ENCODE peak calls at places on chromosomes 6 and 20, in ten cellular contexts. One of them, this sample, is unnamed.

GRCh38 chr6:49479308-49480004 is 16.3 kb downstream of the CENPQ start:
- DNase-seq in esophagus squamous epithelium: no peak
- DNase-seq in thoracic aorta: no peak
- DNase-seq in pancreas: no peak
- DNase-seq in mesendoderm: no peak
- DNase-seq in adrenal gland: no peak
- DNase-seq in upper lobe of left lung: no peak
- DNase-seq in aorta: no peak
- DNase-seq in tibial artery: no peak
- DNase-seq in small intestine: peak; percentile 85
- DNase-seq in this sample: no peak

GRCh38 chr6:133114973-133115372 is 126.2 kb upstream of the EYA4 start:
- DNase-seq in thoracic aorta: no peak
- DNase-seq in esophagus squamous epithelium: no peak
- DNase-seq in adrenal gland: no peak
- DNase-seq in aorta: no peak
- DNase-seq in upper lobe of left lung: no peak
- DNase-seq in tibial artery: no peak
- DNase-seq in pancreas: no peak
- DNase-seq in small intestine: no peak
- DNase-seq in mesendoderm: no peak
- DNase-seq in this sample: no peak

GRCh38 chr20:42082611-42083010 is 464.4 kb upstream of the CHD6 start:
- DNase-seq in mesendoderm: no peak
- DNase-seq in aorta: peak; percentile 52
- DNase-seq in pancreas: no peak
- DNase-seq in adrenal gland: peak; percentile 79
- DNase-seq in thoracic aorta: no peak
- DNase-seq in esophagus squamous epithelium: no peak
- DNase-seq in upper lobe of left lung: no peak
- DNase-seq in small intestine: peak; percentile 16
- DNase-seq in tibial artery: peak; percentile 55
- DNase-seq in this sample: peak; percentile 87

GRCh38 chr6:152161501-152161900 is 354.0 kb downstream of the ESR1 start:
- DNase-seq in aorta: no peak
- DNase-seq in esophagus squamous epithelium: no peak
- DNase-seq in small intestine: no peak
- DNase-seq in thoracic aorta: no peak
- DNase-seq in adrenal gland: no peak
- DNase-seq in tibial artery: no peak
- DNase-seq in mesendoderm: peak; percentile 59
- DNase-seq in pancreas: no peak
- DNase-seq in upper lobe of left lung: no peak
- DNase-seq in this sample: no peak

GRCh38 chr6:77561768-77562314 is 91.0 kb upstream of the MEI4 start:
- DNase-seq in pancreas: no peak
- DNase-seq in small intestine: no peak
- DNase-seq in upper lobe of left lung: no peak
- DNase-seq in mesendoderm: no peak
- DNase-seq in aorta: no peak
- DNase-seq in thoracic aorta: no peak
- DNase-seq in adrenal gland: no peak
- DNase-seq in esophagus squamous epithelium: no peak
- DNase-seq in tibial artery: no peak
- DNase-seq in this sample: no peak

GRCh38 chr20:25147716-25148115 is 47.8 kb upstream of the ENTPD6 start:
- DNase-seq in adrenal gland: no peak
- DNase-seq in aorta: no peak
- DNase-seq in tibial artery: no peak
- DNase-seq in mesendoderm: no peak
- DNase-seq in pancreas: no peak
- DNase-seq in small intestine: no peak
- DNase-seq in thoracic aorta: no peak
- DNase-seq in esophagus squamous epithelium: no peak
- DNase-seq in upper lobe of left lung: peak; percentile 50
- DNase-seq in this sample: no peak

GRCh38 chr6:26613201-26613600 is 16.4 kb downstream of the ABT1 start:
- DNase-seq in esophagus squamous epithelium: no peak
- DNase-seq in thoracic aorta: no peak
- DNase-seq in mesendoderm: peak; percentile 5
- DNase-seq in adrenal gland: no peak
- DNase-seq in upper lobe of left lung: peak; percentile 49
- DNase-seq in aorta: no peak
- DNase-seq in small intestine: no peak
- DNase-seq in pancreas: peak; percentile 54
- DNase-seq in tibial artery: no peak
- DNase-seq in this sample: no peak

GRCh38 chr6:127117979-127118504 is 429 bp upstream of the RSPO3 start:
- DNase-seq in mesendoderm: no peak
- DNase-seq in aorta: no peak
- DNase-seq in adrenal gland: no peak
- DNase-seq in pancreas: peak; percentile 44
- DNase-seq in esophagus squamous epithelium: no peak
- DNase-seq in small intestine: no peak
- DNase-seq in thoracic aorta: no peak
- DNase-seq in upper lobe of left lung: peak; percentile 72
- DNase-seq in tibial artery: no peak
- DNase-seq in this sample: no peak

GRCh38 chr6:105484238-105485161 is 81.6 kb upstream of the PREP start:
- DNase-seq in small intestine: peak; percentile 68
- DNase-seq in thoracic aorta: no peak
- DNase-seq in tibial artery: no peak
- DNase-seq in upper lobe of left lung: no peak
- DNase-seq in pancreas: no peak
- DNase-seq in esophagus squamous epithelium: no peak
- DNase-seq in aorta: no peak
- DNase-seq in mesendoderm: peak; percentile 70
- DNase-seq in adrenal gland: no peak
- DNase-seq in this sample: no peak

GRCh38 chr6:56865081-56865875 is 89.6 kb upstream of the BEND6 start:
- DNase-seq in esophagus squamous epithelium: no peak
- DNase-seq in small intestine: no peak
- DNase-seq in mesendoderm: no peak
- DNase-seq in pancreas: no peak
- DNase-seq in tibial artery: no peak
- DNase-seq in upper lobe of left lung: no peak
- DNase-seq in thoracic aorta: no peak
- DNase-seq in aorta: no peak
- DNase-seq in adrenal gland: no peak
- DNase-seq in this sample: no peak

GRCh38 chr6:56869346-56869745 is 85.6 kb upstream of the BEND6 start:
- DNase-seq in adrenal gland: no peak
- DNase-seq in upper lobe of left lung: no peak
- DNase-seq in tibial artery: no peak
- DNase-seq in esophagus squamous epithelium: no peak
- DNase-seq in thoracic aorta: no peak
- DNase-seq in mesendoderm: no peak
- DNase-seq in aorta: no peak
- DNase-seq in pancreas: no peak
- DNase-seq in small intestine: no peak
- DNase-seq in this sample: no peak

GRCh38 chr6:56868687-56869086 is 86.2 kb upstream of the BEND6 start:
- DNase-seq in upper lobe of left lung: no peak
- DNase-seq in adrenal gland: no peak
- DNase-seq in esophagus squamous epithelium: no peak
- DNase-seq in tibial artery: no peak
- DNase-seq in mesendoderm: peak; percentile 27
- DNase-seq in pancreas: no peak
- DNase-seq in aorta: no peak
- DNase-seq in thoracic aorta: no peak
- DNase-seq in small intestine: no peak
- DNase-seq in this sample: no peak

GRCh38 chr6:56864171-56864616 is 90.7 kb upstream of the BEND6 start:
- DNase-seq in upper lobe of left lung: no peak
- DNase-seq in aorta: no peak
- DNase-seq in small intestine: peak; percentile 30
- DNase-seq in tibial artery: no peak
- DNase-seq in thoracic aorta: no peak
- DNase-seq in adrenal gland: no peak
- DNase-seq in esophagus squamous epithelium: no peak
- DNase-seq in mesendoderm: no peak
- DNase-seq in pancreas: no peak
- DNase-seq in this sample: no peak

DNA sequence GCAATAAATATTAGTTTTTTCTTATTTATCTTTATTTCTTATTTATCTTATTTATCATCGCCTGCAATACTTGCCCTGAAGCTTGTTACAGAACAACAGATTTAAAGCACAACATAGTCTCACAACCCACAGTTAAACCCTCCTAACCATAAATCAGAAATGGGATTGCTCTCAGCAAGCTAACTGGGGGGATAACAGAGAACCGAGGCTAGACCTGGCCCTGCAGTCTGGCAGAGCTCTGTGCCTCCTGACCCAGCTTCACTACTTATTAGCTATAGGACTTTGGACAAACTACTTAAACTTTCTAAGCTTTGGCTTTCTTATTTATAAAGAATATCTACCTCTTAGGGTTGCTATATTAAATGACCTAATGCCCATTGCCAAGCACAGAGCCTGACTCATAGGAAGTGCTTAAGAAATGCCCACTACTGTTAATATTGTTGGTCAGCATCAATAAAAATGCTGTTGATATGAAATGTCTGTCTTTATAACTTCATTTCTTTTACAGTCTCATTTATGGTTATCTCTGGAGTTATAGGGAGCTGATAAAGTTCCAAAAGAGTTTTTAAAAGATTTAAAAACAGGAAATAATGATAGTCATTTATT is 87.9 kb upstream of the BEND6 start:
- DNase-seq in upper lobe of left lung: no peak
- DNase-seq in pancreas: no peak
- DNase-seq in tibial artery: no peak
- DNase-seq in esophagus squamous epithelium: no peak
- DNase-seq in aorta: no peak
- DNase-seq in thoracic aorta: no peak
- DNase-seq in adrenal gland: no peak
- DNase-seq in small intestine: no peak
- DNase-seq in mesendoderm: no peak
- DNase-seq in this sample: no peak
- H3K4me1 ChIP-seq in upper lobe of left lung: no peaks in the 10 kb centered on the region
- H3K4me1 ChIP-seq in pancreas: no peaks in the 10 kb centered on the region
- H3K4me1 ChIP-seq in tibial artery: peaks cover 8% of the 10 kb centered on the region
- H3K4me1 ChIP-seq in esophagus squamous epithelium: no peaks in the 10 kb centered on the region
- H3K4me1 ChIP-seq in aorta: no peaks in the 10 kb centered on the region
- H3K4me1 ChIP-seq in thoracic aorta: peaks cover 7% of the 10 kb centered on the region
- H3K4me1 ChIP-seq in adrenal gland: peaks cover 13% of the 10 kb centered on the region
- H3K4me1 ChIP-seq in small intestine: no peaks in the 10 kb centered on the region
- H3K4me1 ChIP-seq in mesendoderm: no peaks in the 10 kb centered on the region
- H3K4me1 ChIP-seq in this sample: peaks cover 7% of the 10 kb centered on the region

GRCh38 chr6:149488815-149489214 is 4.0 kb upstream of the ZC3H12D start:
- DNase-seq in small intestine: no peak
- DNase-seq in upper lobe of left lung: no peak
- DNase-seq in thoracic aorta: no peak
- DNase-seq in adrenal gland: no peak
- DNase-seq in tibial artery: no peak
- DNase-seq in aorta: no peak
- DNase-seq in esophagus squamous epithelium: no peak
- DNase-seq in mesendoderm: no peak
- DNase-seq in pancreas: no peak
- DNase-seq in this sample: no peak
- H3K4me1 ChIP-seq in small intestine: peaks cover 2% of the 10 kb centered on the region
- H3K4me1 ChIP-seq in upper lobe of left lung: peaks cover 19% of the 10 kb centered on the region
- H3K4me1 ChIP-seq in thoracic aorta: no peaks in the 10 kb centered on the region
- H3K4me1 ChIP-seq in adrenal gland: no peaks in the 10 kb centered on the region
- H3K4me1 ChIP-seq in tibial artery: no peaks in the 10 kb centered on the region
- H3K4me1 ChIP-seq in aorta: no peaks in the 10 kb centered on the region
- H3K4me1 ChIP-seq in esophagus squamous epithelium: peaks cover 14% of the 10 kb centered on the region
- H3K4me1 ChIP-seq in mesendoderm: peaks cover 5% of the 10 kb centered on the region
- H3K4me1 ChIP-seq in pancreas: no peaks in the 10 kb centered on the region
- H3K4me1 ChIP-seq in this sample: peaks cover 19% of the 10 kb centered on the region

DNA sequence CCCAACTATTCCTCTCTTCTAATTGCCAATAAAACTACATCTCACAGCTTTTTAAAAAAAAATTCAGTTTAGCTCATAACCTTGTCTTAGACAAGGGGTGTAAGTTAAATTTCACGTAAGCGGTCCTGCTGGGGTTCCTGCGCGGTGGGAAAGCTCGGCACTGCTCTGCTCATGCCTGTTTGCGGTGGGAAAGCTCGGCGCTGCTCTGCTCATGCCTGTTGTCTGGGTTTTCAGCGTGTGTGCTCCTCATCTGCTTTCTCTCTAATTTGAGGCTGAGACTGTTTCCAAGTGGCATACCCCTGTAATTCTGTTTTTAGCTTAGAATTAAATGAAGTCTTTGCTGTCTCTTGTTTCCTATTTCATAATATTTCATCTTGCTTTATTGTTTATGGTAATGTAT is 18.6 kb downstream of the ARID1B start:
- DNase-seq in tibial artery: no peak
- DNase-seq in small intestine: no peak
- DNase-seq in upper lobe of left lung: peak; percentile 17
- DNase-seq in thoracic aorta: no peak
- DNase-seq in esophagus squamous epithelium: no peak
- DNase-seq in pancreas: no peak
- DNase-seq in mesendoderm: no peak
- DNase-seq in aorta: no peak
- DNase-seq in adrenal gland: no peak
- DNase-seq in this sample: no peak
- H3K4me1 ChIP-seq in tibial artery: peaks cover 68% of the 10 kb centered on the region
- H3K4me1 ChIP-seq in small intestine: peaks cover 2% of the 10 kb centered on the region
- H3K4me1 ChIP-seq in upper lobe of left lung: peaks cover 25% of the 10 kb centered on the region
- H3K4me1 ChIP-seq in thoracic aorta: peaks cover 15% of the 10 kb centered on the region
- H3K4me1 ChIP-seq in esophagus squamous epithelium: peaks cover 82% of the 10 kb centered on the region
- H3K4me1 ChIP-seq in pancreas: peaks cover 13% of the 10 kb centered on the region
- H3K4me1 ChIP-seq in mesendoderm: no peaks in the 10 kb centered on the region
- H3K4me1 ChIP-seq in aorta: peaks cover 1% of the 10 kb centered on the region
- H3K4me1 ChIP-seq in adrenal gland: peaks cover 50% of the 10 kb centered on the region
- H3K4me1 ChIP-seq in this sample: peaks cover 73% of the 10 kb centered on the region

GRCh38 chr6:158175111-158175510 is 7.0 kb downstream of the GTF2H5 start:
- DNase-seq in tibial artery: no peak
- DNase-seq in esophagus squamous epithelium: no peak
- DNase-seq in aorta: no peak
- DNase-seq in pancreas: no peak
- DNase-seq in upper lobe of left lung: no peak
- DNase-seq in small intestine: no peak
- DNase-seq in thoracic aorta: no peak
- DNase-seq in mesendoderm: no peak
- DNase-seq in adrenal gland: no peak
- DNase-seq in this sample: no peak

GRCh38 chr6:158170656-158171081 is 2.5 kb downstream of the GTF2H5 start:
- DNase-seq in upper lobe of left lung: no peak
- DNase-seq in aorta: no peak
- DNase-seq in adrenal gland: peak; percentile 58
- DNase-seq in small intestine: no peak
- DNase-seq in thoracic aorta: no peak
- DNase-seq in tibial artery: no peak
- DNase-seq in pancreas: no peak
- DNase-seq in esophagus squamous epithelium: no peak
- DNase-seq in mesendoderm: peak; percentile 68
- DNase-seq in this sample: no peak

GRCh38 chr6:158172001-158172400 is 3.9 kb downstream of the GTF2H5 start:
- DNase-seq in small intestine: no peak
- DNase-seq in adrenal gland: no peak
- DNase-seq in esophagus squamous epithelium: no peak
- DNase-seq in upper lobe of left lung: no peak
- DNase-seq in aorta: no peak
- DNase-seq in pancreas: no peak
- DNase-seq in mesendoderm: no peak
- DNase-seq in tibial artery: no peak
- DNase-seq in thoracic aorta: no peak
- DNase-seq in this sample: no peak

GRCh38 chr6:158174024-158174423 is 5.9 kb downstream of the GTF2H5 start:
- DNase-seq in esophagus squamous epithelium: no peak
- DNase-seq in small intestine: no peak
- DNase-seq in adrenal gland: no peak
- DNase-seq in thoracic aorta: no peak
- DNase-seq in mesendoderm: no peak
- DNase-seq in pancreas: no peak
- DNase-seq in tibial artery: no peak
- DNase-seq in upper lobe of left lung: no peak
- DNase-seq in aorta: no peak
- DNase-seq in this sample: no peak

GRCh38 chr6:158174514-158174913 is 6.4 kb downstream of the GTF2H5 start:
- DNase-seq in mesendoderm: no peak
- DNase-seq in thoracic aorta: no peak
- DNase-seq in adrenal gland: peak; percentile 60
- DNase-seq in esophagus squamous epithelium: no peak
- DNase-seq in upper lobe of left lung: no peak
- DNase-seq in tibial artery: peak; percentile 34
- DNase-seq in small intestine: no peak
- DNase-seq in aorta: peak; percentile 56
- DNase-seq in pancreas: no peak
- DNase-seq in this sample: no peak
- H3K4me1 ChIP-seq in mesendoderm: no peaks in the 10 kb centered on the region
- H3K4me1 ChIP-seq in thoracic aorta: peaks cover 14% of the 10 kb centered on the region
- H3K4me1 ChIP-seq in adrenal gland: peaks cover 12% of the 10 kb centered on the region
- H3K4me1 ChIP-seq in esophagus squamous epithelium: peaks cover 25% of the 10 kb centered on the region
- H3K4me1 ChIP-seq in upper lobe of left lung: no peaks in the 10 kb centered on the region
- H3K4me1 ChIP-seq in tibial artery: peaks cover 29% of the 10 kb centered on the region
- H3K4me1 ChIP-seq in small intestine: no peaks in the 10 kb centered on the region
- H3K4me1 ChIP-seq in aorta: peaks cover 2% of the 10 kb centered on the region
- H3K4me1 ChIP-seq in pancreas: no peaks in the 10 kb centered on the region
- H3K4me1 ChIP-seq in this sample: no peaks in the 10 kb centered on the region